ENCODE peak calls at places on chromosomes 11 and 22, in four cellular contexts. P, G, W and I are unnamed samples.

GRCh38 chr11:72519220-72519881 is 85.0 kb upstream of the CLPB start:
- DNase-seq in W (no peak), P (no peak), G (peak), I (no peak)

GRCh38 chr22:30046716-30047363 is 33.4 kb upstream of the HORMAD2 start:
- DNase-seq in W (no peak), G (no peak), P (peak), I (no peak)

GRCh38 chr22:20203142-20204099 is 52.6 kb upstream of the CCDC188 start:
- DNase-seq in W (no peak), G (peak), P (no peak), I (no peak)

GRCh38 chr11:8649361-8649760 is 33.1 kb downstream of the TRIM66 start:
- DNase-seq in W (no peak), G (peak), P (no peak), I (no peak)

GRCh38 chr11:66419825-66420224 is 1.0 kb upstream of the NPAS4 start:
- DNase-seq in W (no peak), P (no peak), G (no peak), I (no peak)

GRCh38 chr22:40332319-40332781 is 13.9 kb upstream of the ADSL start:
- DNase-seq in G (no peak), W (no peak), P (no peak), I (no peak)

GRCh38 chr11:59186130-59186594 is 14.2 kb downstream of the DTX4 start:
- DNase-seq in W (peak), G (no peak), P (no peak), I (no peak)

GRCh38 chr11:122893131-122893530 is 10.6 kb downstream of the JHY start:
- DNase-seq in W (no peak), P (no peak), G (peak), I (no peak)

GRCh38 chr22:47367107-47367690 is 604.7 kb downstream of the TBC1D22A start:
- DNase-seq in G (no peak), P (peak), W (no peak), I (no peak)

GRCh38 chr11:108302121-108302785 is 79.4 kb downstream of the ATM start:
- DNase-seq in W (peak), G (peak), P (no peak), I (no peak)

GRCh38 chr11:9609841-9610240 is 36.4 kb downstream of the WEE1 start:
- DNase-seq in G (no peak), P (no peak), W (no peak), I (no peak)

GRCh38 chr11:114074546-114075342 is 15.2 kb downstream of the ZBTB16 start:
- DNase-seq in W (no peak), P (no peak), G (no peak), I (peak)

GRCh38 chr11:9859491-9860305 is 195.8 kb downstream of the SWAP70 start:
- DNase-seq in G (peak), P (no peak), W (no peak), I (no peak)

GRCh38 chr11:46615756-46616155 is 1.3 kb downstream of the HARBI1 start:
- DNase-seq in W (no peak), G (peak), P (no peak), I (no peak)

GRCh38 chr11:66849501-66850234 is 6.4 kb downstream of the RCE1 start:
- DNase-seq in P (no peak), G (no peak), W (no peak), I (no peak)

GRCh38 chr22:39311592-39312400 is 7.6 kb downstream of the RPL3 start:
- DNase-seq in P (no peak), W (no peak), G (no peak), I (no peak)

GRCh38 chr22:41341990-41342389 is 39.8 kb upstream of the TEF start:
- DNase-seq in W (peak), G (no peak), P (no peak), I (no peak)

GRCh38 chr22:50699001-50699753 is 26.6 kb downstream of the SHANK3 start:
- DNase-seq in W (no peak), P (no peak), G (no peak), I (peak)

GRCh38 chr22:49334976-49335375 is 492.7 kb downstream of the BRD1 start:
- DNase-seq in W (no peak), P (peak), G (no peak), I (no peak)

GRCh38 chr22:40463017-40463631 is 92.7 kb downstream of the SGSM3 start:
- DNase-seq in P (no peak), W (peak), G (no peak), I (peak)

GRCh38 chr22:24305260-24305692 is 34.6 kb downstream of the SPECC1L start:
- DNase-seq in G (peak), W (no peak), P (no peak), I (no peak)

GRCh38 chr22:41366323-41367014 is 15.3 kb upstream of the TEF start:
- DNase-seq in G (no peak), P (no peak), W (no peak), I (no peak)

GRCh38 chr22:49929553-49929979 is 11.1 kb downstream of the CRELD2 start:
- DNase-seq in W (peak), G (no peak), P (peak), I (no peak)

GRCh38 chr11:104254347-104254746 is 90.4 kb upstream of the PDGFD start:
- DNase-seq in P (no peak), G (no peak), W (peak), I (no peak)

GRCh38 chr11:12287374-12288211 is 89.8 kb upstream of the PARVA start:
- DNase-seq in W (no peak), P (peak), G (peak), I (no peak)

GRCh38 chr22:29664731-29665130 is 55.1 kb upstream of the CABP7 start:
- DNase-seq in W (no peak), P (no peak), G (no peak), I (no peak)

GRCh38 chr22:37425800-37426531 is 1.3 kb downstream of the ELFN2 start:
- DNase-seq in G (peak), P (no peak), W (no peak), I (no peak)

GRCh38 chr22:36148411-36148810 is 12.1 kb downstream of the APOL3 start:
- DNase-seq in W (no peak), G (no peak), P (no peak), I (no peak)

GRCh38 chr11:32385998-32386397 is 49.3 kb downstream of the WT1 start:
- DNase-seq in P (no peak), W (peak), G (peak), I (no peak)

GRCh38 chr11:1853376-1854131 is 670 bp downstream of the LSP1 start:
- DNase-seq in W (no peak), P (no peak), G (no peak), I (no peak)

GRCh38 chr11:40491341-40491740 is 968.1 kb downstream of the LRRC4C start:
- DNase-seq in G (no peak), W (no peak), P (no peak), I (no peak)

GRCh38 chr11:128775513-128775912 is 81.6 kb downstream of the FLI1 start:
- DNase-seq in W (no peak), G (no peak), P (no peak), I (no peak)

GRCh38 chr11:129881570-129882170 is 13.7 kb downstream of the NFRKB start:
- DNase-seq in W (peak), P (no peak), G (peak), I (no peak)
- TF ChIP-seq CTCF in W (no peak), P (peak), G (peak), I (peak)

DNA sequence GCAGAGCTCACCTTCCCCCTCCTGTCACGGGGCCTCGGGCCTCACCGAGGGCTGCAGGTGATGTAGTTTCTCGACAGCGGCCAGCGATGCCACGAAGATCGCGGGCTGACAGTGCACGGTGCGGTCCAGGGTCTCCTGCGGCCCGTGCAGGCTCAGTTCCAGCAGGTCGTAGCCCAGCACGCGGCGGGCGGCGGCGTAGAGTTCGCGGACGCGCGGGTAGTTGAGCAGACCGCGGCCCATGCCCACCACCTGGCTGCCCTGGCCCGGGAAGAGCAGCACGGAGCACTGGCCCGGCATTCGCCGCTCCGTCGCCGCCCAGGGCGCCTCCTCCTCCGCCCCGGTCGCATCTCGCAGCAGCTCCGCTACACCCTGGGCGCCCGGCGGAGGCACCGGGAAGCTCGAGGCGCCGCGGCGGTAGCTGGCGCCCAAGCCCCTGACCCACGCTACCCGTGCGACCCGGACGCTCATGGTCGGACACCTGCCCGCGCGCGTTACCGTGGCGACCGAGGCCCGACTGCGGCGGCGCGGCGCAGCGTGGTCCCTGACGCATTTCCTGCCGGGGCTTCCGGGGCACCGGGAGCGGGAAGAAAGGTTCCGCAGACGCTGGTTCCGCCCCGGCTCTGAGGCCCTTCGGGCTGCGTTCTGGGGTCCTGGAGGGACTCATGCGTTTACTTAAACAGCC is at the start of gene MCAT:
- DNase-seq in W (peak), G (peak), P (peak), I (peak)
- TF ChIP-seq CTCF in W (no peak), G (no peak), P (no peak), I (no peak)

DNA sequence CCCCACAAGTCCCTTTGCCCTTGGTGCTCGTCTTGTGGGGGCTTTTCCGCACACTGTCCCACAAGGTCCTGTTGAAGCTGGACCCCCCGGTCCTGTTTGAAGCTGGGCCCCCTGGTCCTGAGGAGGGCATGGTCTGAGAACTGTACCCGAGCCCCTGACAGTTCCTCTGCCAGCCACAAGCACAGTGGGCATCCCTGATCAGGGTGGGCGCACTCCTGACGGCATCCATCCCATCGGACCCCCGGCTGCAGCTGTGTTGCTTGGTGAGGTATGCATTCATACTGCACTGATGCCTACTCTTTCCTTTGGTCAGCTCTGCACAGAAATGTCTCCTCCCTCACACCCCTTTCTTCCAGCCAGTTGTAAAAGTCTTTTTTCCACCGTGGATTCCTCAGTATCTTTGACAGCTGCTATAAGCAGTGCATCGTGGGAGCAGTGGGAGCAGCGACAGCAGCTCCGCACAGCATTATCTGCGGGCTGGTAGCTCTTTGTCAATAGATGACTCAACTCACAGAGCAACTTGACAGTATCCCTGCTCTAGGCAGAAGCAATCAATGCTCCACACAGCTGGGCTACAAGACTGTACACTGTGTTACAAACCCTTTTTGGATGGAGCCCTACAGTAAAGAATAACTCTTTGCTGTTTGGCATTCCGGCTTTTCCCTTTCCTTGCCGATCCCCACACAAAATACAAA is 1030.8 kb upstream of the CCDC90B start:
- DNase-seq in G (peak), P (no peak), W (no peak), I (no peak)
- TF ChIP-seq CTCF in G (no peak), P (no peak), W (no peak), I (no peak)

GRCh38 chr11:64102005-64102738 is 63.7 kb downstream of the MACROD1 start:
- DNase-seq in P (no peak), G (peak), W (no peak), I (no peak)

GRCh38 chr11:64099436-64099835 is 63.7 kb downstream of the FLRT1 start:
- DNase-seq in G (no peak), P (no peak), W (no peak), I (no peak)

GRCh38 chr11:64101461-64101860 is 64.5 kb downstream of the MACROD1 start:
- DNase-seq in W (no peak), P (no peak), G (peak), I (no peak)

GRCh38 chr11:64100782-64101358 is 65.0 kb downstream of the MACROD1 start:
- DNase-seq in G (no peak), W (no peak), P (no peak), I (no peak)

GRCh38 chr11:64100345-64100744 is 64.6 kb downstream of the FLRT1 start:
- DNase-seq in P (no peak), W (peak), G (no peak), I (no peak)
- TF ChIP-seq CTCF in P (peak), W (peak), G (peak), I (no peak)

DNA sequence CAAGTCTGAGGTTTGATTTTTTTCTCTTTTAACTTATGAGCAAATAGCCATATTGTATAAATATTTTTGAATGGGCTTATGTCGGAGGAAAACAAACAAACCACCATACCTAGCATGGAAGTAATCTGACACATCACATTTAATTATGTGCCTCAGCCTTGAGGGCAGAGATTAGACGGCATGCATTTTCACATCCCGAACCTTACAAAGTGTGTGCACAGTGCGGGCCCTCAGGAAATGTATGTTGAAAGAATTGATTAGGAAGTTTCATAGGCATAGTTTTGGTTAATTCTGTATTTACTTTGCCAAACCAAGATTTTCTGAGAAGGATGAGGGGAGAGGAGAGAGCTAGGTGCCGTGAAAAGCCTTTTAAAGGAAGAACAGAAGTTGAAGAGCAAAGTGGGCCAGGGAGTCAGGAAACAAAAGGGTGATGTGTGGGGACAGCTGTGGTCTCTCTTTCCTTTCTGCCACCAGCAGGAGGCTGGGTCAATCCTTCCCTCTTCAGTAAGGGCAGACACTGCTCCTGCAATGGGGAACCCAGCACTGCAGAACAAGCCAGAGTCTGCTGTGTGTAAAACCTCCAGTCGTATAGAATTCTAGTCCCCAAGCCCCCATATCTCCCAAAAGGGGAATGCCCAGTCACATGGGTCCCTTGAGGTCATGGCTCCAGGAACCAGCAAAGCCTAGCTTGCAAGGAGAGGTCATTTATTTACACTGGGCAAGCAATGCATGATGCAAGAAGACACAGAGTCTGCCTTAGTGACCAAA is 71.2 kb upstream of the OLFML1 start:
- DNase-seq in G (no peak), W (no peak), P (no peak), I (no peak)
- TF ChIP-seq CTCF in G (no peak), W (no peak), P (peak), I (no peak)

GRCh38 chr11:117881217-117881616 is 4.8 kb upstream of the FXYD6 start:
- DNase-seq in W (no peak), P (no peak), G (no peak), I (no peak)

GRCh38 chr11:117884994-117885393 is 8.5 kb upstream of the FXYD6 start:
- DNase-seq in P (peak), W (no peak), G (peak), I (no peak)

GRCh38 chr11:117883063-117883462 is 6.6 kb upstream of the FXYD6 start:
- DNase-seq in G (no peak), W (no peak), P (peak), I (no peak)

GRCh38 chr11:117879516-117880480 is 3.3 kb upstream of the FXYD6 start:
- DNase-seq in G (no peak), P (no peak), W (no peak), I (no peak)

DNA sequence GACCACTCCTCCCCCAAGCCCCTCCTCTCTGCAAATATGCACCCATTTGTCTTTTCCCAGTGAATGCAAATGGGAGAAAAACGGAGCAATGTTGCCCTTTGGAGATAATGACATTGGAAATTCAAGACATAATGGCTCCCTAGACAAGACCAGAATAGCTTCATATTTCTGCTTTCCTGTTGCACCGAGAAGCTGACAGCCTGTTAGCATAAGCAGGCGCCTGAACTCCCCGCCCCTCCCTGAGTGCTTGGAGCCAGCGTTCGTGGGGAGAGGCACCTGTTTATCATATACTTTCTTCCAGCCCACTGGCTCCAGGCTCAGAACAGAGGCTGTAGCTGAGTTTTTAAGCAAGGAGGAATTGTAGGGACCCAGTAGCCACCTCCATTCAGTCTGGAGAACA is 6.1 kb upstream of the FXYD6 start:
- DNase-seq in P (peak), W (no peak), G (no peak), I (no peak)
- TF ChIP-seq CTCF in P (no peak), W (no peak), G (no peak), I (no peak)

DNA sequence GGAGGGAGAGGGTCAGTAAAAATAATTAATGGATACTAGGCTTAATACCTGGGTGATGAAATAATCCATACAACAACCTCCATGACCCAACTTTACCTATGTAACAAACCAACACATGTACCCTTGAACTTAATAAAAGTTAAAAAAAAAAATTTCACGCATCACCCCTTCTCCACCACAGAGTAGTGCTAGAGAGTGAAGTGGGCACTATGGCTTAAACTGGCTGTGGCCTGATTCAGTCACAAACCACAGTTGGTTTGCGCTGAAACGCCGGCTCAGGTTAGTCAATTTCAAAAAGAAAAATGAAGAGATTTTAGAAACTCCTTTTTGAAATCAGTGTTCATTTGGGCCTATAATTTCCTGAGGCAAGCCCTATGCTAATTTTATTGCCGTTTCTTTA is 144.3 kb downstream of the TRPC6 start:
- DNase-seq in G (no peak), P (no peak), W (no peak), I (no peak)
- TF ChIP-seq CTCF in G (peak), P (peak), W (no peak), I (no peak)